ENCODE peak calls at places on chromosomes 6 and 20, in nine cellular contexts. J, E, P, W, A, R, O, U and V are unnamed samples.

GRCh38 chr6:18388942-18389341 is 1.8 kb downstream of the RNF144B start:
- DNase-seq in J (no peak), R (peak; percentile 32), A (no peak), E (no peak), U (peak; percentile 5), W (peak; percentile 89), O (no peak), P (no peak), V (peak; percentile 41)

GRCh38 chr6:151808331-151809241 is 1.1 kb downstream of the ESR1 start:
- DNase-seq in W (peak; percentile 42), O (no peak), J (no peak), R (peak; percentile 27), U (no peak), P (peak; percentile 66), E (no peak), A (no peak), V (no peak)

GRCh38 chr20:31860431-31861345 is 9.6 kb downstream of the DUSP15 start:
- DNase-seq in E (peak; percentile 55), R (peak; percentile 60), J (no peak), W (peak; percentile 64), O (peak; percentile 46), A (no peak), P (no peak), U (peak; percentile 44), V (peak; percentile 95)

GRCh38 chr6:19380287-19380686 is 456.9 kb upstream of the ID4 start:
- DNase-seq in P (no peak), J (no peak), A (no peak), O (no peak), W (peak; percentile 52), U (no peak), R (peak; percentile 30), E (no peak), V (peak; percentile 22)

GRCh38 chr6:168732676-168733075 is 291.7 kb downstream of the SMOC2 start:
- DNase-seq in P (no peak), O (no peak), J (no peak), W (no peak), R (no peak), E (no peak), A (no peak), U (no peak), V (no peak)

GRCh38 chr20:37323985-37324384 is 22.0 kb upstream of the SRC start:
- DNase-seq in R (no peak), E (no peak), P (no peak), J (no peak), W (peak; percentile 93), A (no peak), O (no peak), U (no peak), V (peak; percentile 89)

GRCh38 chr6:84657486-84657885 is 106.9 kb downstream of the TBX18 start:
- DNase-seq in J (no peak), W (no peak), R (no peak), P (no peak), O (no peak), A (no peak), E (no peak), U (no peak), V (no peak)

GRCh38 chr6:52420668-52421358 is 671 bp downstream of the EFHC1 start:
- DNase-seq in A (no peak), P (no peak), J (no peak), W (peak; percentile 56), E (no peak), U (peak; percentile 67), R (peak; percentile 50), O (peak; percentile 39), V (no peak)

GRCh38 chr6:165767228-165767627 is 104.2 kb upstream of the PDE10A start:
- DNase-seq in R (no peak), J (no peak), P (no peak), A (no peak), O (no peak), W (no peak), E (no peak), U (no peak), V (no peak)
- H3K27ac ChIP-seq in R (no peak overlapping the region), J (no peak overlapping the region), P (no peak overlapping the region), A (no peak overlapping the region), O (no peak overlapping the region), W (no peak overlapping the region), E (no peak overlapping the region), U (no peak overlapping the region), V (no peak overlapping the region)

DNA sequence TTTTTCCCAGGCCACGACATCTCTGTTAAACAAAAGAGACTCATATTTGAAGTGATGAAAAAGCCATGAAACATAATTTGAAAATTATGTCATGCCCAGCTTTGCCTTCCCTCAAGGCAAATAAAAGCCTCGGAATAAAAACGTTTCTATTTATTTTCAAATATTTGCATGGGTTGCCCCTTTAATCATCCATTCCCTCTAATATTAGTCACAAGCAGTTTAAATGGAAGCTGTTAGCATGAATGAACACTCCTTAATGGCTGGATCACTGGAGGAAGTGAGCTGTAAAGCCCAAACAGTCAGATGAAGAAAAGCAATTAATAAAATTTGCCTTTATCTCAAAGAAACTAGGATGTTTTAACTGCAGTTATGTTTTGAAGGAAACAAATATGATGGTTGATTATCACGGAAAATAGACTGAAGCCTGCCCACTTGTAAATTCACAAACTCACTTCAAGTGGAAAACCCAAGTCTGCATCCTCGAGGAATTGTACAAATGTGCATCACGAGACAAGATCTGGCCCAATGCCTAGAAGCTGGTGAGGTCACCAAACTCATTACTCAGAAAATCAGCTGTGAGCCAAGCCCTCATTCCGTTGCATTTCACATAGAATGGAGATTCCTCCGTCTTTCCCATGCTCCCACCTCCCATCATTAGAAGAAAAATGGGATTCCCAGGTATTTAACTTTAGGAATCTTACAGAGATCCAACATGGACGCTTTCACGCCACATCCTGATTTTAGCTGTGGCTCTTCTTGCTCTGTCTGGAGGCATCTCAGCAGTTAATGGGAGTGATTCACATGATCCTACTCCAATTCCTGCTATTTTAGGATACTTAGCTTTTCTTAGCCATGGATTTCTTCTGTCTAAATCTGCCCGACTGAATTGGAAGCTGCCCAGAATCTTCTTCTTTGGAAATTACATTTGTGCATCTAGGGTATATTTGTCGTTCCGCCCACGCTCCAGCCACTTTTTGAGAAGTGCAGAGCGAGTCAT is 69.0 kb upstream of the STMND1 start:
- DNase-seq in O (peak; percentile 54), A (no peak), W (peak; percentile 97), E (no peak), R (peak; percentile 85), P (peak; percentile 87), J (no peak), U (peak; percentile 40), V (peak; percentile 91)
- H3K27ac ChIP-seq in O (peak overlapping the region; percentile 23), A (no peak overlapping the region), W (peak overlapping the region; percentile 92), E (no peak overlapping the region), R (peak overlapping the region; percentile 68), P (peak overlapping the region; percentile 76), J (no peak overlapping the region), U (no peak overlapping the region), V (peak overlapping the region; percentile 89)

GRCh38 chr6:87661503-87661902 is 40.5 kb downstream of the AKIRIN2 start:
- DNase-seq in J (no peak), R (no peak), O (no peak), U (no peak), A (no peak), E (no peak), P (no peak), W (peak; percentile 51), V (peak; percentile 21)
- H3K27ac ChIP-seq in J (no peak overlapping the region), R (no peak overlapping the region), O (no peak overlapping the region), U (no peak overlapping the region), A (no peak overlapping the region), E (no peak overlapping the region), P (no peak overlapping the region), W (peak overlapping the region; percentile 67), V (peak overlapping the region; percentile 71)

GRCh38 chr6:14267885-14268660 is 150.5 kb downstream of the CD83 start:
- DNase-seq in P (no peak), J (no peak), A (no peak), E (no peak), R (no peak), W (no peak), U (no peak), O (no peak), V (no peak)

GRCh38 chr6:14270142-14270893 is 152.7 kb downstream of the CD83 start:
- DNase-seq in J (no peak), O (no peak), A (no peak), U (no peak), R (no peak), W (no peak), E (no peak), P (no peak), V (no peak)

GRCh38 chr6:14270925-14271791 is 153.6 kb downstream of the CD83 start:
- DNase-seq in W (peak; percentile 95), R (peak; percentile 97), O (peak; percentile 98), U (peak; percentile 92), A (peak; percentile 25), E (no peak), J (no peak), P (no peak), V (peak; percentile 96)

GRCh38 chr6:14272111-14273085 is 154.8 kb downstream of the CD83 start:
- DNase-seq in J (no peak), P (no peak), R (no peak), A (no peak), W (peak; percentile 52), E (no peak), U (peak; percentile 52), O (peak; percentile 37), V (peak; percentile 73)

GRCh38 chr6:14269434-14269833 is 151.9 kb downstream of the CD83 start:
- DNase-seq in W (no peak), P (no peak), O (no peak), E (no peak), J (no peak), A (no peak), R (no peak), U (no peak), V (no peak)
- H3K27ac ChIP-seq in W (no peak overlapping the region), P (no peak overlapping the region), O (no peak overlapping the region), E (no peak overlapping the region), J (no peak overlapping the region), A (no peak overlapping the region), R (no peak overlapping the region), U (peak overlapping the region; percentile 67), V (no peak overlapping the region)